ENCODE peak calls at places on chromosomes 6 and 20, in seven cellular contexts. One of them, this sample, is unnamed.

GRCh38 chr6:163384510-163384909 is 30.0 kb upstream of the QKI start:
- DNase-seq in testis: no peak
- DNase-seq in foreskin fibroblast: no peak
- DNase-seq in stimulated activated CD4-positive, alpha-beta T cell treated with anti-CD3 and anti-CD28 coated beads, Interleukin-15, amount 100 ng/mL, for 1 hour: no peak
- DNase-seq in amniotic epithelial cell: no peak
- DNase-seq in mucosa of descending colon: no peak
- DNase-seq in GM12878: no peak
- DNase-seq in this sample: no peak

GRCh38 chr20:40279390-40279789 is 409.6 kb downstream of the MAFB start:
- DNase-seq in testis: peak
- DNase-seq in foreskin fibroblast: peak
- DNase-seq in stimulated activated CD4-positive, alpha-beta T cell treated with anti-CD3 and anti-CD28 coated beads, Interleukin-15, amount 100 ng/mL, for 1 hour: no peak
- DNase-seq in amniotic epithelial cell: no peak
- DNase-seq in mucosa of descending colon: no peak
- DNase-seq in GM12878: no peak
- DNase-seq in this sample: no peak

GRCh38 chr20:44702776-44703175 is 12.4 kb upstream of the CCN5 start:
- DNase-seq in testis: peak
- DNase-seq in foreskin fibroblast: peak
- DNase-seq in stimulated activated CD4-positive, alpha-beta T cell treated with anti-CD3 and anti-CD28 coated beads, Interleukin-15, amount 100 ng/mL, for 1 hour: no peak
- DNase-seq in amniotic epithelial cell: peak
- DNase-seq in mucosa of descending colon: peak
- DNase-seq in GM12878: no peak
- DNase-seq in this sample: no peak

GRCh38 chr6:148508401-148509151 is 165.9 kb downstream of the SASH1 start:
- DNase-seq in testis: no peak
- DNase-seq in foreskin fibroblast: peak
- DNase-seq in stimulated activated CD4-positive, alpha-beta T cell treated with anti-CD3 and anti-CD28 coated beads, Interleukin-15, amount 100 ng/mL, for 1 hour: no peak
- DNase-seq in amniotic epithelial cell: peak
- DNase-seq in mucosa of descending colon: no peak
- DNase-seq in GM12878: no peak
- DNase-seq in this sample: no peak

GRCh38 chr6:102995491-102995890 is 1602.0 kb downstream of the GRIK2 start:
- DNase-seq in testis: no peak
- DNase-seq in foreskin fibroblast: no peak
- DNase-seq in stimulated activated CD4-positive, alpha-beta T cell treated with anti-CD3 and anti-CD28 coated beads, Interleukin-15, amount 100 ng/mL, for 1 hour: no peak
- DNase-seq in amniotic epithelial cell: no peak
- DNase-seq in mucosa of descending colon: no peak
- DNase-seq in GM12878: no peak
- DNase-seq in this sample: no peak

GRCh38 chr6:144809120-144809519 is 524.0 kb downstream of the UTRN start:
- DNase-seq in testis: no peak
- DNase-seq in foreskin fibroblast: peak
- DNase-seq in stimulated activated CD4-positive, alpha-beta T cell treated with anti-CD3 and anti-CD28 coated beads, Interleukin-15, amount 100 ng/mL, for 1 hour: no peak
- DNase-seq in amniotic epithelial cell: peak
- DNase-seq in mucosa of descending colon: no peak
- DNase-seq in GM12878: no peak
- DNase-seq in this sample: no peak

GRCh38 chr6:82691997-82692396 is 328.4 kb downstream of the TPBG start:
- DNase-seq in testis: no peak
- DNase-seq in foreskin fibroblast: no peak
- DNase-seq in stimulated activated CD4-positive, alpha-beta T cell treated with anti-CD3 and anti-CD28 coated beads, Interleukin-15, amount 100 ng/mL, for 1 hour: no peak
- DNase-seq in amniotic epithelial cell: no peak
- DNase-seq in mucosa of descending colon: no peak
- DNase-seq in GM12878: no peak
- DNase-seq in this sample: no peak

GRCh38 chr6:38171997-38172738 is 352.6 kb downstream of the ZFAND3 start:
- DNase-seq in testis: no peak
- DNase-seq in foreskin fibroblast: no peak
- DNase-seq in stimulated activated CD4-positive, alpha-beta T cell treated with anti-CD3 and anti-CD28 coated beads, Interleukin-15, amount 100 ng/mL, for 1 hour: no peak
- DNase-seq in amniotic epithelial cell: no peak
- DNase-seq in mucosa of descending colon: no peak
- DNase-seq in GM12878: no peak
- DNase-seq in this sample: no peak

This sample was measured in WTC11.